ENCODE peak calls at places on chromosome 13, in eight cellular contexts. I is CD8-positive, alpha-beta memory T cell; K is breast epithelium; Y is esophagus squamous epithelium; R is right lobe of liver; J is lung; P is neuronal stem cell; O is cardiac muscle cell. B is an unnamed sample. For H3K4me1 and H3K9me3, the result is how much of the 10 kb centered on the place peaks cover.

GRCh38 chr13:28505543-28506135 is 10.7 kb upstream of the FLT1 start:
- DNase-seq in I (no peak), K (no peak), Y (no peak), R (no peak), J (no peak), P (no peak), O (no peak), B (no peak)

GRCh38 chr13:41905600-41906254 is 55.2 kb downstream of the VWA8 start:
- DNase-seq in I (no peak), K (no peak), Y (no peak), R (no peak), J (no peak), P (no peak), O (peak), B (no peak)

GRCh38 chr13:29733069-29733700 is 117.2 kb downstream of the UBL3 start:
- DNase-seq in I (no peak), K (no peak), Y (no peak), R (no peak), J (no peak), P (no peak), O (no peak), B (no peak)

GRCh38 chr13:75180805-75181455 is 301.0 kb downstream of the TBC1D4 start:
- DNase-seq in I (no peak), K (no peak), Y (no peak), R (no peak), J (no peak), P (no peak), O (no peak), B (no peak)

GRCh38 chr13:65756071-65756671 is 1474.0 kb downstream of the PCDH9 start:
- DNase-seq in I (no peak), K (no peak), Y (no peak), R (no peak), J (no peak), P (no peak), O (no peak), B (no peak)

GRCh38 chr13:34019870-34020269 is 201.9 kb downstream of the RFC3 start:
- DNase-seq in I (no peak), K (no peak), Y (no peak), R (no peak), J (no peak), P (no peak), O (no peak), B (no peak)

GRCh38 chr13:66778461-66778860 is 451.7 kb downstream of the PCDH9 start:
- DNase-seq in I (no peak), K (no peak), Y (no peak), R (no peak), J (no peak), P (no peak), O (no peak), B (no peak)

GRCh38 chr13:80706164-80706471 is 365.2 kb upstream of the SPRY2 start:
- DNase-seq in I (no peak), K (no peak), Y (no peak), R (no peak), J (no peak), P (no peak), O (no peak), B (no peak)

GRCh38 chr13:101382086-101382485 is 34.2 kb downstream of the NALCN start:
- DNase-seq in I (no peak), K (no peak), Y (no peak), R (no peak), J (no peak), P (no peak), O (no peak), B (no peak)

GRCh38 chr13:50677687-50678463 is 165.6 kb downstream of the DLEU7 start:
- DNase-seq in I (no peak), K (no peak), Y (no peak), R (no peak), J (no peak), P (no peak), O (no peak), B (no peak)

GRCh38 chr13:27011661-27012060 is 159.9 kb downstream of the USP12 start:
- DNase-seq in I (no peak), K (no peak), Y (no peak), R (no peak), J (no peak), P (no peak), O (no peak), B (no peak)

GRCh38 chr13:22505489-22505888 is 675.3 kb upstream of the SGCG start:
- DNase-seq in I (no peak), K (no peak), Y (no peak), R (no peak), J (no peak), P (no peak), O (no peak), B (no peak)

GRCh38 chr13:27053902-27054595 is 117.6 kb downstream of the USP12 start:
- DNase-seq in I (no peak), K (no peak), Y (no peak), R (no peak), J (no peak), P (no peak), O (no peak), B (no peak)

GRCh38 chr13:29509999-29510586 is 85.4 kb downstream of the SLC7A1 start:
- DNase-seq in I (no peak), K (no peak), Y (no peak), R (no peak), J (no peak), P (no peak), O (no peak), B (no peak)

GRCh38 chr13:80946008-80946802 is 605.3 kb upstream of the SPRY2 start:
- DNase-seq in I (no peak), K (no peak), Y (no peak), R (no peak), J (no peak), P (no peak), O (no peak), B (no peak)

GRCh38 chr13:81874681-81875661 is 1534.0 kb upstream of the SPRY2 start:
- DNase-seq in I (no peak), K (no peak), Y (no peak), R (no peak), J (no peak), P (no peak), O (no peak), B (no peak)

GRCh38 chr13:40786568-40786996 is 2.8 kb upstream of the SLC25A15 start:
- DNase-seq in I (no peak), K (no peak), Y (no peak), R (no peak), J (no peak), P (no peak), O (no peak), B (no peak)

GRCh38 chr13:79062291-79062690 is 343.8 kb downstream of the RBM26 start:
- DNase-seq in I (no peak), K (no peak), Y (no peak), R (no peak), J (no peak), P (no peak), O (no peak), B (no peak)

GRCh38 chr13:85236431-85236830 is 562.8 kb downstream of the SLITRK6 start:
- DNase-seq in I (no peak), K (no peak), Y (no peak), R (no peak), J (no peak), P (no peak), O (no peak), B (no peak)

GRCh38 chr13:33233547-33233946 is 52.0 kb downstream of the STARD13 start:
- DNase-seq in I (no peak), K (no peak), Y (no peak), R (peak), J (peak), P (no peak), O (no peak), B (no peak)

GRCh38 chr13:75486146-75486545 is 4.2 kb upstream of the TBC1D4 start:
- DNase-seq in I (no peak), K (no peak), Y (no peak), R (no peak), J (no peak), P (no peak), O (no peak), B (no peak)

GRCh38 chr13:43136940-43137574 is 113.7 kb downstream of the DNAJC15 start:
- DNase-seq in I (no peak), K (no peak), Y (no peak), R (peak), J (no peak), P (no peak), O (no peak), B (no peak)

GRCh38 chr13:33763021-33763420 is 54.9 kb upstream of the RFC3 start:
- DNase-seq in I (no peak), K (no peak), Y (no peak), R (no peak), J (no peak), P (no peak), O (no peak), B (no peak)

GRCh38 chr13:32045963-32046785 is 14.6 kb downstream of the FRY start:
- DNase-seq in I (no peak), K (no peak), Y (no peak), R (no peak), J (no peak), P (no peak), O (no peak), B (no peak)

GRCh38 chr13:32045537-32045936 is 14.0 kb downstream of the FRY start:
- DNase-seq in I (no peak), K (no peak), Y (no peak), R (no peak), J (no peak), P (no peak), O (no peak), B (no peak)

GRCh38 chr13:32048816-32049215 is 17.2 kb downstream of the FRY start:
- DNase-seq in I (no peak), K (no peak), Y (no peak), R (no peak), J (no peak), P (no peak), O (no peak), B (no peak)

GRCh38 chr13:32047088-32047487 is 15.5 kb downstream of the FRY start:
- DNase-seq in I (no peak), K (no peak), Y (no peak), R (no peak), J (no peak), P (no peak), O (no peak), B (no peak)

DNA sequence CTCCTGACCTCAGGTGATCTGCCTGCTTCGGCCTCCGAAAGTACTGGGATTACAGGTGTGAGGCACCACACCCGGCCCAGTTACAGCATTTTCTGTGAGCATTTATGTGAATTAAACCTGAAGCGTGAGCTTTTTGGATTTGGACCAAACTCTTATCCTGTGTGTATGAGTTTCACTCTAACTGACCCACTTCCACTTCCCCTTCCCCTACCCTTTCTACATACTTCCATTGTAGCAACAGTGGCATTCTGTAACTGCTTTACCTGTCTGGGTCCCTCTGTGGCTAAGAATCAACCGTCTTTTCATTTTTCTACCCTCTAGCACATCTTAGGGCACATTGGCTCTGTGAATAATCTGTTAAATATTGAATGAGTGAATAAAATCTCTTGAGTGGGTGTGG is 16.2 kb downstream of the FRY start:
- DNase-seq in I (no peak), K (no peak), Y (no peak), R (no peak), J (no peak), P (no peak), O (no peak), B (no peak)
- H3K4me1 ChIP-seq in I (under half), K (under half), Y (under half), R (under half), J (under half), P (under half), O (under half), B (under half)

GRCh38 chr13:19329365-19329764 is 147.7 kb upstream of the TUBA3C start:
- DNase-seq in I (no peak), K (no peak), Y (no peak), R (no peak), J (no peak), P (no peak), O (no peak), B (no peak)

GRCh38 chr13:19321222-19321621 is 139.6 kb upstream of the TUBA3C start:
- DNase-seq in I (no peak), K (no peak), Y (no peak), R (no peak), J (no peak), P (no peak), O (no peak), B (no peak)

DNA sequence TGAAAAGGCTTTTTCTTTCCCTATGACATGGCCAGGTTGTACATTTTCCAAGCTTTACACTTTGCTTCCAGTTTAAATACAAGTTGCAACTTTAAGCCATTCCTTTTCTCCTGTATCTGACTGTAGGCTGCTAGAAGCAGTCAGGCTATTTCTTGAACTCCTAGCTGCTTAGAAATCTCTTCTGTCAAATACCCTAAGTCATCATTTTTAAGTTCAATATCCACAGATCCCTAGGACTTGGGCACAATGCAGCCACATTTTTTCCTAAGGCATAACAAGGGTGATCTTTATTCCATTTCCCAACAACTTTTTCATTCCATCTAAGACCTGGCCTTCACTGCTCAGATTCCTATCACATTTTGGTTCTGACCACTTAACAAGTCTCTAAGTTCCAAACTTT is 142.7 kb upstream of the TUBA3C start:
- DNase-seq in I (no peak), K (no peak), Y (no peak), R (no peak), J (no peak), P (no peak), O (no peak), B (no peak)
- H3K9me3 ChIP-seq in I (under half), K (under half), Y (under half), R (under half), J (under half), P (under half), O (under half), B (under half)

GRCh38 chr13:112576191-112576590 is 11.8 kb downstream of the TUBGCP3 start:
- DNase-seq in I (no peak), K (no peak), Y (no peak), R (no peak), J (no peak), P (no peak), O (no peak), B (no peak)

GRCh38 chr13:112576768-112577167 is 11.2 kb downstream of the TUBGCP3 start:
- DNase-seq in I (no peak), K (no peak), Y (no peak), R (no peak), J (no peak), P (no peak), O (no peak), B (no peak)

GRCh38 chr13:112575680-112576079 is 12.3 kb downstream of the TUBGCP3 start:
- DNase-seq in I (no peak), K (no peak), Y (no peak), R (no peak), J (no peak), P (no peak), O (no peak), B (no peak)

GRCh38 chr13:112574476-112575294 is 13.3 kb downstream of the TUBGCP3 start:
- DNase-seq in I (no peak), K (no peak), Y (no peak), R (no peak), J (no peak), P (no peak), O (no peak), B (no peak)

DNA sequence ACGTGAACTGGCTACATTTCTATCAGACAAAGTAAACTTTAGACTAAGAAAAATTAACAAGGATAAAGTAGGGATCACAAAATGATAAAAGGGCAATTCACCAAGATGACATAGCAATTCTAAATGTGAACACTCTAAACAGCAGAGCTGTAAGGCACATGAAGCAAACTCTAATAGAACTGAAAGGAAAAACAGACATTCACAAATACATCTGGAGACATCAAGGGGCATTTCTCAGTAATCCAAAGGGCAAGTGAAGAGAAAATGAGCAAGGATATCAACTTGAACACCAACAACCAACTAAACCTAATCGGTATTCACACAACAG is 12.7 kb downstream of the TUBGCP3 start:
- DNase-seq in I (no peak), K (no peak), Y (no peak), R (no peak), J (no peak), P (no peak), O (no peak), B (no peak)
- H3K27ac ChIP-seq in I (no peak), K (no peak), Y (peak), R (no peak), J (no peak), P (no peak), O (no peak), B (no peak)

GRCh38 chr13:97242755-97243497 is 20.8 kb downstream of the MBNL2 start:
- DNase-seq in I (no peak), K (no peak), Y (no peak), R (no peak), J (no peak), P (no peak), O (no peak), B (peak)

GRCh38 chr13:97239943-97240788 is 18.0 kb downstream of the MBNL2 start:
- DNase-seq in I (no peak), K (no peak), Y (no peak), R (no peak), J (no peak), P (no peak), O (no peak), B (no peak)

GRCh38 chr13:97239306-97239705 is 17.2 kb downstream of the MBNL2 start:
- DNase-seq in I (no peak), K (no peak), Y (no peak), R (no peak), J (no peak), P (no peak), O (no peak), B (no peak)

GRCh38 chr13:97241761-97242160 is 19.6 kb downstream of the MBNL2 start:
- DNase-seq in I (no peak), K (no peak), Y (no peak), R (no peak), J (no peak), P (no peak), O (no peak), B (no peak)

GRCh38 chr13:97240789-97241734 is 18.9 kb downstream of the MBNL2 start:
- DNase-seq in I (no peak), K (no peak), Y (no peak), R (no peak), J (no peak), P (no peak), O (peak), B (no peak)
- H3K4me1 ChIP-seq in I (under half), K (under half), Y (under half), R (under half), J (under half), P (under half), O (under half), B (half or more)